ENCODE peak calls at places on chromosomes 12 and 14, in eight cellular contexts. One of them, this sample, is unnamed.

GRCh38 chr12:11707535-11707934 is 58.1 kb downstream of the ETV6 start:
- DNase-seq in stimulated activated naive CD8-positive, alpha-beta T cell treated with anti-CD3 and anti-CD28 coated beads, Interleukin-15, amount 100 ng/mL, for 72 hours: no peak
- DNase-seq in uterus: no peak
- DNase-seq in NCI-H2081: no peak
- DNase-seq in NCI-H2107: no peak
- DNase-seq in iPS DF 6.9: no peak
- DNase-seq in HEK293T: no peak
- DNase-seq in bronchial epithelial cell: peak
- DNase-seq in this sample: no peak

GRCh38 chr14:69318241-69318640 is 58.3 kb downstream of the GALNT16 start:
- DNase-seq in uterus: no peak
- DNase-seq in bronchial epithelial cell: no peak
- DNase-seq in iPS DF 6.9: no peak
- DNase-seq in NCI-H2107: no peak
- DNase-seq in NCI-H2081: no peak
- DNase-seq in stimulated activated naive CD8-positive, alpha-beta T cell treated with anti-CD3 and anti-CD28 coated beads, Interleukin-15, amount 100 ng/mL, for 72 hours: no peak
- DNase-seq in HEK293T: no peak
- DNase-seq in this sample: peak

GRCh38 chr14:54737132-54737711 is 165.4 kb downstream of the GCH1 start:
- DNase-seq in bronchial epithelial cell: peak
- DNase-seq in NCI-H2081: no peak
- DNase-seq in HEK293T: no peak
- DNase-seq in NCI-H2107: no peak
- DNase-seq in uterus: no peak
- DNase-seq in iPS DF 6.9: no peak
- DNase-seq in stimulated activated naive CD8-positive, alpha-beta T cell treated with anti-CD3 and anti-CD28 coated beads, Interleukin-15, amount 100 ng/mL, for 72 hours: peak
- DNase-seq in this sample: peak

GRCh38 chr12:105142259-105142658 is 34.7 kb downstream of the WASHC4 start:
- DNase-seq in NCI-H2081: no peak
- DNase-seq in bronchial epithelial cell: no peak
- DNase-seq in HEK293T: no peak
- DNase-seq in iPS DF 6.9: no peak
- DNase-seq in NCI-H2107: no peak
- DNase-seq in stimulated activated naive CD8-positive, alpha-beta T cell treated with anti-CD3 and anti-CD28 coated beads, Interleukin-15, amount 100 ng/mL, for 72 hours: no peak
- DNase-seq in uterus: no peak
- DNase-seq in this sample: no peak

GRCh38 chr14:59123975-59124374 is 64.5 kb upstream of the DAAM1 start:
- DNase-seq in NCI-H2107: peak
- DNase-seq in stimulated activated naive CD8-positive, alpha-beta T cell treated with anti-CD3 and anti-CD28 coated beads, Interleukin-15, amount 100 ng/mL, for 72 hours: no peak
- DNase-seq in NCI-H2081: peak
- DNase-seq in bronchial epithelial cell: peak
- DNase-seq in iPS DF 6.9: no peak
- DNase-seq in HEK293T: no peak
- DNase-seq in uterus: no peak
- DNase-seq in this sample: peak

GRCh38 chr12:93243689-93244513 is 133.8 kb upstream of the NUDT4 start:
- DNase-seq in NCI-H2107: no peak
- DNase-seq in uterus: peak
- DNase-seq in HEK293T: no peak
- DNase-seq in NCI-H2081: no peak
- DNase-seq in iPS DF 6.9: no peak
- DNase-seq in bronchial epithelial cell: peak
- DNase-seq in stimulated activated naive CD8-positive, alpha-beta T cell treated with anti-CD3 and anti-CD28 coated beads, Interleukin-15, amount 100 ng/mL, for 72 hours: peak
- DNase-seq in this sample: peak

GRCh38 chr12:1357171-1357570 is 237.2 kb downstream of the FBXL14 start:
- DNase-seq in HEK293T: no peak
- DNase-seq in bronchial epithelial cell: no peak
- DNase-seq in NCI-H2081: no peak
- DNase-seq in uterus: no peak
- DNase-seq in NCI-H2107: no peak
- DNase-seq in iPS DF 6.9: no peak
- DNase-seq in stimulated activated naive CD8-positive, alpha-beta T cell treated with anti-CD3 and anti-CD28 coated beads, Interleukin-15, amount 100 ng/mL, for 72 hours: no peak
- DNase-seq in this sample: no peak

GRCh38 chr12:130300090-130300489 is 37.6 kb upstream of the PIWIL1 start:
- DNase-seq in bronchial epithelial cell: no peak
- DNase-seq in NCI-H2081: no peak
- DNase-seq in HEK293T: no peak
- DNase-seq in iPS DF 6.9: no peak
- DNase-seq in NCI-H2107: no peak
- DNase-seq in stimulated activated naive CD8-positive, alpha-beta T cell treated with anti-CD3 and anti-CD28 coated beads, Interleukin-15, amount 100 ng/mL, for 72 hours: no peak
- DNase-seq in uterus: no peak
- DNase-seq in this sample: no peak

GRCh38 chr12:16524378-16524777 is 81.6 kb downstream of the LMO3 start:
- DNase-seq in bronchial epithelial cell: peak
- DNase-seq in NCI-H2081: no peak
- DNase-seq in stimulated activated naive CD8-positive, alpha-beta T cell treated with anti-CD3 and anti-CD28 coated beads, Interleukin-15, amount 100 ng/mL, for 72 hours: no peak
- DNase-seq in HEK293T: no peak
- DNase-seq in uterus: no peak
- DNase-seq in iPS DF 6.9: no peak
- DNase-seq in NCI-H2107: no peak
- DNase-seq in this sample: peak

GRCh38 chr12:54009171-54010052 is 627 bp downstream of the HOXC8 start:
- DNase-seq in HEK293T: no peak
- DNase-seq in bronchial epithelial cell: no peak
- DNase-seq in uterus: no peak
- DNase-seq in stimulated activated naive CD8-positive, alpha-beta T cell treated with anti-CD3 and anti-CD28 coated beads, Interleukin-15, amount 100 ng/mL, for 72 hours: no peak
- DNase-seq in iPS DF 6.9: no peak
- DNase-seq in NCI-H2081: no peak
- DNase-seq in NCI-H2107: no peak
- DNase-seq in this sample: no peak

GRCh38 chr12:89208661-89209096 is 143.6 kb downstream of the DUSP6 start:
- DNase-seq in bronchial epithelial cell: no peak
- DNase-seq in NCI-H2107: no peak
- DNase-seq in iPS DF 6.9: no peak
- DNase-seq in stimulated activated naive CD8-positive, alpha-beta T cell treated with anti-CD3 and anti-CD28 coated beads, Interleukin-15, amount 100 ng/mL, for 72 hours: no peak
- DNase-seq in HEK293T: no peak
- DNase-seq in NCI-H2081: no peak
- DNase-seq in uterus: no peak
- DNase-seq in this sample: peak

GRCh38 chr14:90553921-90554336 is 157.1 kb downstream of the CALM1 start:
- DNase-seq in uterus: no peak
- DNase-seq in iPS DF 6.9: no peak
- DNase-seq in stimulated activated naive CD8-positive, alpha-beta T cell treated with anti-CD3 and anti-CD28 coated beads, Interleukin-15, amount 100 ng/mL, for 72 hours: no peak
- DNase-seq in NCI-H2081: no peak
- DNase-seq in NCI-H2107: no peak
- DNase-seq in HEK293T: no peak
- DNase-seq in bronchial epithelial cell: no peak
- DNase-seq in this sample: no peak

GRCh38 chr12:130131817-130132216 is 30.4 kb upstream of the FZD10 start:
- DNase-seq in NCI-H2107: no peak
- DNase-seq in uterus: no peak
- DNase-seq in stimulated activated naive CD8-positive, alpha-beta T cell treated with anti-CD3 and anti-CD28 coated beads, Interleukin-15, amount 100 ng/mL, for 72 hours: no peak
- DNase-seq in NCI-H2081: no peak
- DNase-seq in bronchial epithelial cell: no peak
- DNase-seq in HEK293T: no peak
- DNase-seq in iPS DF 6.9: no peak
- DNase-seq in this sample: no peak

GRCh38 chr12:913919-914718 is 35.4 kb downstream of the RAD52 start:
- DNase-seq in NCI-H2107: no peak
- DNase-seq in bronchial epithelial cell: peak
- DNase-seq in uterus: no peak
- DNase-seq in NCI-H2081: no peak
- DNase-seq in stimulated activated naive CD8-positive, alpha-beta T cell treated with anti-CD3 and anti-CD28 coated beads, Interleukin-15, amount 100 ng/mL, for 72 hours: no peak
- DNase-seq in iPS DF 6.9: no peak
- DNase-seq in HEK293T: no peak
- DNase-seq in this sample: peak

GRCh38 chr12:67042697-67043131 is 226.4 kb upstream of the CAND1 start:
- DNase-seq in HEK293T: peak
- DNase-seq in bronchial epithelial cell: peak
- DNase-seq in stimulated activated naive CD8-positive, alpha-beta T cell treated with anti-CD3 and anti-CD28 coated beads, Interleukin-15, amount 100 ng/mL, for 72 hours: no peak
- DNase-seq in iPS DF 6.9: peak
- DNase-seq in uterus: no peak
- DNase-seq in NCI-H2107: peak
- DNase-seq in NCI-H2081: peak
- DNase-seq in this sample: peak

GRCh38 chr14:92719890-92720323 is 28.5 kb downstream of the LGMN start:
- DNase-seq in NCI-H2081: no peak
- DNase-seq in uterus: no peak
- DNase-seq in stimulated activated naive CD8-positive, alpha-beta T cell treated with anti-CD3 and anti-CD28 coated beads, Interleukin-15, amount 100 ng/mL, for 72 hours: no peak
- DNase-seq in iPS DF 6.9: no peak
- DNase-seq in NCI-H2107: no peak
- DNase-seq in HEK293T: no peak
- DNase-seq in bronchial epithelial cell: no peak
- DNase-seq in this sample: no peak

GRCh38 chr12:81296556-81297305 is 218.9 kb downstream of the ACSS3 start:
- DNase-seq in stimulated activated naive CD8-positive, alpha-beta T cell treated with anti-CD3 and anti-CD28 coated beads, Interleukin-15, amount 100 ng/mL, for 72 hours: no peak
- DNase-seq in HEK293T: no peak
- DNase-seq in iPS DF 6.9: no peak
- DNase-seq in bronchial epithelial cell: peak
- DNase-seq in NCI-H2081: no peak
- DNase-seq in NCI-H2107: no peak
- DNase-seq in uterus: no peak
- DNase-seq in this sample: peak

GRCh38 chr12:2306012-2306411 is 253.2 kb downstream of the CACNA1C start:
- DNase-seq in HEK293T: no peak
- DNase-seq in bronchial epithelial cell: no peak
- DNase-seq in stimulated activated naive CD8-positive, alpha-beta T cell treated with anti-CD3 and anti-CD28 coated beads, Interleukin-15, amount 100 ng/mL, for 72 hours: no peak
- DNase-seq in iPS DF 6.9: no peak
- DNase-seq in NCI-H2107: peak
- DNase-seq in uterus: no peak
- DNase-seq in NCI-H2081: no peak
- DNase-seq in this sample: no peak

GRCh38 chr12:4272014-4272975 is 1.3 kb upstream of the CCND2 start:
- DNase-seq in uterus: peak
- DNase-seq in NCI-H2107: no peak
- DNase-seq in NCI-H2081: no peak
- DNase-seq in iPS DF 6.9: no peak
- DNase-seq in stimulated activated naive CD8-positive, alpha-beta T cell treated with anti-CD3 and anti-CD28 coated beads, Interleukin-15, amount 100 ng/mL, for 72 hours: peak
- DNase-seq in HEK293T: peak
- DNase-seq in bronchial epithelial cell: peak
- DNase-seq in this sample: peak

GRCh38 chr12:31897791-31898503 is 61.3 kb upstream of the RESF1 start:
- DNase-seq in NCI-H2107: peak
- DNase-seq in uterus: no peak
- DNase-seq in HEK293T: peak
- DNase-seq in bronchial epithelial cell: no peak
- DNase-seq in stimulated activated naive CD8-positive, alpha-beta T cell treated with anti-CD3 and anti-CD28 coated beads, Interleukin-15, amount 100 ng/mL, for 72 hours: peak
- DNase-seq in NCI-H2081: no peak
- DNase-seq in iPS DF 6.9: peak
- DNase-seq in this sample: peak

GRCh38 chr12:49838973-49839633 is 3.8 kb downstream of the BCDIN3D start:
- DNase-seq in bronchial epithelial cell: peak
- DNase-seq in stimulated activated naive CD8-positive, alpha-beta T cell treated with anti-CD3 and anti-CD28 coated beads, Interleukin-15, amount 100 ng/mL, for 72 hours: peak
- DNase-seq in NCI-H2081: peak
- DNase-seq in iPS DF 6.9: no peak
- DNase-seq in NCI-H2107: peak
- DNase-seq in uterus: no peak
- DNase-seq in HEK293T: peak
- DNase-seq in this sample: peak

GRCh38 chr12:11861864-11862600 is 208.7 kb upstream of the BCL2L14 start:
- DNase-seq in HEK293T: no peak
- DNase-seq in bronchial epithelial cell: no peak
- DNase-seq in stimulated activated naive CD8-positive, alpha-beta T cell treated with anti-CD3 and anti-CD28 coated beads, Interleukin-15, amount 100 ng/mL, for 72 hours: no peak
- DNase-seq in iPS DF 6.9: no peak
- DNase-seq in NCI-H2081: no peak
- DNase-seq in NCI-H2107: no peak
- DNase-seq in uterus: no peak
- DNase-seq in this sample: no peak

GRCh38 chr12:91211869-91212268 is 29.3 kb upstream of the DCN start:
- DNase-seq in uterus: no peak
- DNase-seq in HEK293T: no peak
- DNase-seq in NCI-H2107: no peak
- DNase-seq in iPS DF 6.9: no peak
- DNase-seq in bronchial epithelial cell: no peak
- DNase-seq in NCI-H2081: no peak
- DNase-seq in stimulated activated naive CD8-positive, alpha-beta T cell treated with anti-CD3 and anti-CD28 coated beads, Interleukin-15, amount 100 ng/mL, for 72 hours: no peak
- DNase-seq in this sample: no peak

GRCh38 chr12:126874427-126875026 is 1392.4 kb upstream of the TMEM132C start:
- DNase-seq in uterus: peak
- DNase-seq in stimulated activated naive CD8-positive, alpha-beta T cell treated with anti-CD3 and anti-CD28 coated beads, Interleukin-15, amount 100 ng/mL, for 72 hours: peak
- DNase-seq in NCI-H2107: peak
- DNase-seq in NCI-H2081: peak
- DNase-seq in bronchial epithelial cell: no peak
- DNase-seq in HEK293T: peak
- DNase-seq in iPS DF 6.9: peak
- DNase-seq in this sample: no peak

GRCh38 chr14:100294213-100294962 is 11.9 kb downstream of the SLC25A29 start:
- DNase-seq in bronchial epithelial cell: no peak
- DNase-seq in iPS DF 6.9: no peak
- DNase-seq in HEK293T: no peak
- DNase-seq in NCI-H2081: no peak
- DNase-seq in NCI-H2107: no peak
- DNase-seq in uterus: peak
- DNase-seq in stimulated activated naive CD8-positive, alpha-beta T cell treated with anti-CD3 and anti-CD28 coated beads, Interleukin-15, amount 100 ng/mL, for 72 hours: no peak
- DNase-seq in this sample: peak

GRCh38 chr14:60945984-60946383 is 34.9 kb downstream of the TRMT5 start:
- DNase-seq in iPS DF 6.9: no peak
- DNase-seq in NCI-H2107: no peak
- DNase-seq in NCI-H2081: no peak
- DNase-seq in stimulated activated naive CD8-positive, alpha-beta T cell treated with anti-CD3 and anti-CD28 coated beads, Interleukin-15, amount 100 ng/mL, for 72 hours: no peak
- DNase-seq in uterus: no peak
- DNase-seq in bronchial epithelial cell: no peak
- DNase-seq in HEK293T: no peak
- DNase-seq in this sample: no peak

GRCh38 chr12:47074757-47075156 is 4.7 kb upstream of the PCED1B start:
- DNase-seq in bronchial epithelial cell: no peak
- DNase-seq in iPS DF 6.9: no peak
- DNase-seq in uterus: no peak
- DNase-seq in NCI-H2107: no peak
- DNase-seq in NCI-H2081: no peak
- DNase-seq in HEK293T: no peak
- DNase-seq in stimulated activated naive CD8-positive, alpha-beta T cell treated with anti-CD3 and anti-CD28 coated beads, Interleukin-15, amount 100 ng/mL, for 72 hours: no peak
- DNase-seq in this sample: no peak

GRCh38 chr14:77027538-77028383 is 747 bp downstream of the IRF2BPL start:
- DNase-seq in iPS DF 6.9: no peak
- DNase-seq in HEK293T: peak
- DNase-seq in NCI-H2081: peak
- DNase-seq in NCI-H2107: peak
- DNase-seq in uterus: peak
- DNase-seq in stimulated activated naive CD8-positive, alpha-beta T cell treated with anti-CD3 and anti-CD28 coated beads, Interleukin-15, amount 100 ng/mL, for 72 hours: peak
- DNase-seq in bronchial epithelial cell: no peak
- DNase-seq in this sample: no peak

GRCh38 chr12:26712892-26713291 is 120.1 kb downstream of the ITPR2 start:
- DNase-seq in HEK293T: no peak
- DNase-seq in iPS DF 6.9: no peak
- DNase-seq in NCI-H2107: no peak
- DNase-seq in NCI-H2081: no peak
- DNase-seq in bronchial epithelial cell: no peak
- DNase-seq in stimulated activated naive CD8-positive, alpha-beta T cell treated with anti-CD3 and anti-CD28 coated beads, Interleukin-15, amount 100 ng/mL, for 72 hours: no peak
- DNase-seq in uterus: no peak
- DNase-seq in this sample: no peak

GRCh38 chr14:32925439-32925838 is 13.2 kb upstream of the NPAS3 start:
- DNase-seq in bronchial epithelial cell: no peak
- DNase-seq in uterus: no peak
- DNase-seq in HEK293T: no peak
- DNase-seq in NCI-H2081: no peak
- DNase-seq in stimulated activated naive CD8-positive, alpha-beta T cell treated with anti-CD3 and anti-CD28 coated beads, Interleukin-15, amount 100 ng/mL, for 72 hours: no peak
- DNase-seq in NCI-H2107: no peak
- DNase-seq in iPS DF 6.9: no peak
- DNase-seq in this sample: peak

GRCh38 chr12:28456934-28457710 is 266.9 kb downstream of the CCDC91 start:
- DNase-seq in bronchial epithelial cell: no peak
- DNase-seq in NCI-H2081: no peak
- DNase-seq in HEK293T: no peak
- DNase-seq in uterus: no peak
- DNase-seq in NCI-H2107: no peak
- DNase-seq in iPS DF 6.9: no peak
- DNase-seq in stimulated activated naive CD8-positive, alpha-beta T cell treated with anti-CD3 and anti-CD28 coated beads, Interleukin-15, amount 100 ng/mL, for 72 hours: no peak
- DNase-seq in this sample: no peak

This sample was measured in renal cortical epithelial cell.